ENCODE peak calls at places on chromosomes 16 and 17, in eight cellular contexts. One of them, this sample, is unnamed. For H3K4me1, the result is how much of the 10 kb centered on the place peaks cover.

GRCh38 chr17:78583091-78583490 is 5.9 kb upstream of the DNAH17 start:
- DNase-seq in fibroblast of lung: no peak
- DNase-seq in cardiac muscle cell: no peak
- DNase-seq in kidney: no peak
- DNase-seq in pancreas: no peak
- DNase-seq in heart left ventricle: no peak
- DNase-seq in left ventricle myocardium inferior: no peak
- DNase-seq in mammary epithelial cell: no peak
- DNase-seq in this sample: no peak

GRCh38 chr16:64481497-64481896 is 640.4 kb downstream of the CDH11 start:
- DNase-seq in fibroblast of lung: no peak
- DNase-seq in cardiac muscle cell: no peak
- DNase-seq in kidney: no peak
- DNase-seq in pancreas: no peak
- DNase-seq in heart left ventricle: no peak
- DNase-seq in left ventricle myocardium inferior: no peak
- DNase-seq in mammary epithelial cell: no peak
- DNase-seq in this sample: no peak

GRCh38 chr16:59067207-59067606 is 333.1 kb upstream of the GOT2 start:
- DNase-seq in fibroblast of lung: no peak
- DNase-seq in cardiac muscle cell: no peak
- DNase-seq in kidney: no peak
- DNase-seq in pancreas: no peak
- DNase-seq in heart left ventricle: no peak
- DNase-seq in left ventricle myocardium inferior: no peak
- DNase-seq in mammary epithelial cell: peak
- DNase-seq in this sample: no peak

GRCh38 chr17:59365383-59365981 is 34.0 kb downstream of the YPEL2 start:
- DNase-seq in fibroblast of lung: no peak
- DNase-seq in cardiac muscle cell: peak
- DNase-seq in kidney: no peak
- DNase-seq in pancreas: no peak
- DNase-seq in heart left ventricle: no peak
- DNase-seq in left ventricle myocardium inferior: no peak
- DNase-seq in mammary epithelial cell: no peak
- DNase-seq in this sample: no peak

GRCh38 chr17:4766199-4766598 is 5.5 kb upstream of the TM4SF5 start:
- DNase-seq in fibroblast of lung: no peak
- DNase-seq in cardiac muscle cell: no peak
- DNase-seq in kidney: peak
- DNase-seq in pancreas: no peak
- DNase-seq in heart left ventricle: no peak
- DNase-seq in left ventricle myocardium inferior: no peak
- DNase-seq in mammary epithelial cell: no peak
- DNase-seq in this sample: no peak

GRCh38 chr16:55710466-55710865 is 54.7 kb downstream of the SLC6A2 start:
- DNase-seq in fibroblast of lung: peak
- DNase-seq in cardiac muscle cell: peak
- DNase-seq in kidney: no peak
- DNase-seq in pancreas: no peak
- DNase-seq in heart left ventricle: no peak
- DNase-seq in left ventricle myocardium inferior: no peak
- DNase-seq in mammary epithelial cell: peak
- DNase-seq in this sample: no peak

GRCh38 chr16:85615014-85615851 is 2.1 kb downstream of the GSE1 start:
- DNase-seq in fibroblast of lung: no peak
- DNase-seq in cardiac muscle cell: peak
- DNase-seq in kidney: peak
- DNase-seq in pancreas: peak
- DNase-seq in heart left ventricle: no peak
- DNase-seq in left ventricle myocardium inferior: peak
- DNase-seq in mammary epithelial cell: peak
- DNase-seq in this sample: no peak

GRCh38 chr17:43945074-43945824 is 3.0 kb upstream of the PPY start:
- DNase-seq in fibroblast of lung: peak
- DNase-seq in cardiac muscle cell: no peak
- DNase-seq in kidney: no peak
- DNase-seq in pancreas: no peak
- DNase-seq in heart left ventricle: no peak
- DNase-seq in left ventricle myocardium inferior: no peak
- DNase-seq in mammary epithelial cell: no peak
- DNase-seq in this sample: no peak

GRCh38 chr16:2365895-2366294 is 25.4 kb upstream of the ABCA3 start:
- DNase-seq in fibroblast of lung: peak
- DNase-seq in cardiac muscle cell: no peak
- DNase-seq in kidney: no peak
- DNase-seq in pancreas: no peak
- DNase-seq in heart left ventricle: no peak
- DNase-seq in left ventricle myocardium inferior: no peak
- DNase-seq in mammary epithelial cell: peak
- DNase-seq in this sample: no peak

GRCh38 chr17:79544142-79544914 is 66.5 kb downstream of the RBFOX3 start:
- DNase-seq in fibroblast of lung: no peak
- DNase-seq in cardiac muscle cell: no peak
- DNase-seq in kidney: peak
- DNase-seq in pancreas: no peak
- DNase-seq in heart left ventricle: no peak
- DNase-seq in left ventricle myocardium inferior: no peak
- DNase-seq in mammary epithelial cell: no peak
- DNase-seq in this sample: no peak

GRCh38 chr16:50816901-50817555 is 75.1 kb downstream of the CYLD start:
- DNase-seq in fibroblast of lung: no peak
- DNase-seq in cardiac muscle cell: no peak
- DNase-seq in kidney: no peak
- DNase-seq in pancreas: no peak
- DNase-seq in heart left ventricle: no peak
- DNase-seq in left ventricle myocardium inferior: no peak
- DNase-seq in mammary epithelial cell: no peak
- DNase-seq in this sample: no peak

GRCh38 chr17:15123593-15124590 is 141.2 kb downstream of the PMP22 start:
- DNase-seq in fibroblast of lung: peak
- DNase-seq in cardiac muscle cell: no peak
- DNase-seq in kidney: no peak
- DNase-seq in pancreas: no peak
- DNase-seq in heart left ventricle: no peak
- DNase-seq in left ventricle myocardium inferior: no peak
- DNase-seq in mammary epithelial cell: no peak
- DNase-seq in this sample: no peak

GRCh38 chr17:82692268-82692667 is 6.2 kb downstream of the RAB40B start:
- DNase-seq in fibroblast of lung: no peak
- DNase-seq in cardiac muscle cell: no peak
- DNase-seq in kidney: peak
- DNase-seq in pancreas: no peak
- DNase-seq in heart left ventricle: no peak
- DNase-seq in left ventricle myocardium inferior: no peak
- DNase-seq in mammary epithelial cell: no peak
- DNase-seq in this sample: no peak

GRCh38 chr16:74623214-74623842 is 16.4 kb upstream of the GLG1 start:
- DNase-seq in fibroblast of lung: peak
- DNase-seq in cardiac muscle cell: peak
- DNase-seq in kidney: no peak
- DNase-seq in pancreas: no peak
- DNase-seq in heart left ventricle: no peak
- DNase-seq in left ventricle myocardium inferior: no peak
- DNase-seq in mammary epithelial cell: peak
- DNase-seq in this sample: no peak

GRCh38 chr17:39027037-39027436 is 59.8 kb upstream of the FBXO47 start:
- DNase-seq in fibroblast of lung: peak
- DNase-seq in cardiac muscle cell: peak
- DNase-seq in kidney: peak
- DNase-seq in pancreas: peak
- DNase-seq in heart left ventricle: peak
- DNase-seq in left ventricle myocardium inferior: peak
- DNase-seq in mammary epithelial cell: peak
- DNase-seq in this sample: peak

GRCh38 chr16:89712476-89712805 is 8.3 kb downstream of the VPS9D1 start:
- DNase-seq in fibroblast of lung: peak
- DNase-seq in cardiac muscle cell: no peak
- DNase-seq in kidney: no peak
- DNase-seq in pancreas: no peak
- DNase-seq in heart left ventricle: no peak
- DNase-seq in left ventricle myocardium inferior: no peak
- DNase-seq in mammary epithelial cell: no peak
- DNase-seq in this sample: no peak

GRCh38 chr17:8243827-8244226 is 4.0 kb downstream of the CTC1 start:
- DNase-seq in fibroblast of lung: no peak
- DNase-seq in cardiac muscle cell: no peak
- DNase-seq in kidney: peak
- DNase-seq in pancreas: no peak
- DNase-seq in heart left ventricle: no peak
- DNase-seq in left ventricle myocardium inferior: no peak
- DNase-seq in mammary epithelial cell: no peak
- DNase-seq in this sample: no peak

GRCh38 chr17:4721203-4722135 is 9.8 kb upstream of the MED11 start:
- DNase-seq in fibroblast of lung: peak
- DNase-seq in cardiac muscle cell: no peak
- DNase-seq in kidney: no peak
- DNase-seq in pancreas: peak
- DNase-seq in heart left ventricle: no peak
- DNase-seq in left ventricle myocardium inferior: peak
- DNase-seq in mammary epithelial cell: no peak
- DNase-seq in this sample: no peak

GRCh38 chr17:17511293-17511741 is 15.1 kb upstream of the RASD1 start:
- DNase-seq in fibroblast of lung: no peak
- DNase-seq in cardiac muscle cell: no peak
- DNase-seq in kidney: peak
- DNase-seq in pancreas: no peak
- DNase-seq in heart left ventricle: peak
- DNase-seq in left ventricle myocardium inferior: peak
- DNase-seq in mammary epithelial cell: no peak
- DNase-seq in this sample: no peak

GRCh38 chr17:20071824-20072691 is 62.9 kb downstream of the SPECC1 start:
- DNase-seq in fibroblast of lung: no peak
- DNase-seq in cardiac muscle cell: no peak
- DNase-seq in kidney: no peak
- DNase-seq in pancreas: no peak
- DNase-seq in heart left ventricle: no peak
- DNase-seq in left ventricle myocardium inferior: no peak
- DNase-seq in mammary epithelial cell: no peak
- DNase-seq in this sample: no peak

GRCh38 chr16:12092347-12092882 is 115.9 kb downstream of the SNX29 start:
- DNase-seq in fibroblast of lung: peak
- DNase-seq in cardiac muscle cell: no peak
- DNase-seq in kidney: no peak
- DNase-seq in pancreas: no peak
- DNase-seq in heart left ventricle: no peak
- DNase-seq in left ventricle myocardium inferior: no peak
- DNase-seq in mammary epithelial cell: peak
- DNase-seq in this sample: no peak

GRCh38 chr17:9021985-9022552 is 759 bp downstream of the NTN1 start:
- DNase-seq in fibroblast of lung: peak
- DNase-seq in cardiac muscle cell: peak
- DNase-seq in kidney: peak
- DNase-seq in pancreas: peak
- DNase-seq in heart left ventricle: peak
- DNase-seq in left ventricle myocardium inferior: peak
- DNase-seq in mammary epithelial cell: peak
- DNase-seq in this sample: no peak

GRCh38 chr17:63693411-63694113 is 6.4 kb downstream of the LIMD2 start:
- DNase-seq in fibroblast of lung: no peak
- DNase-seq in cardiac muscle cell: no peak
- DNase-seq in kidney: no peak
- DNase-seq in pancreas: no peak
- DNase-seq in heart left ventricle: no peak
- DNase-seq in left ventricle myocardium inferior: no peak
- DNase-seq in mammary epithelial cell: no peak
- DNase-seq in this sample: no peak

GRCh38 chr17:75854881-75855309 is 240 bp downstream of the WBP2 start:
- DNase-seq in fibroblast of lung: no peak
- DNase-seq in cardiac muscle cell: no peak
- DNase-seq in kidney: no peak
- DNase-seq in pancreas: peak
- DNase-seq in heart left ventricle: no peak
- DNase-seq in left ventricle myocardium inferior: peak
- DNase-seq in mammary epithelial cell: no peak
- DNase-seq in this sample: no peak
- H3K4me1 ChIP-seq in fibroblast of lung: under half
- H3K4me1 ChIP-seq in cardiac muscle cell: under half
- H3K4me1 ChIP-seq in kidney: under half
- H3K4me1 ChIP-seq in pancreas: under half
- H3K4me1 ChIP-seq in heart left ventricle: under half
- H3K4me1 ChIP-seq in left ventricle myocardium inferior: half or more
- H3K4me1 ChIP-seq in mammary epithelial cell: under half
- H3K4me1 ChIP-seq in this sample: under half

GRCh38 chr17:65759532-65759931 is 198.1 kb upstream of the AXIN2 start:
- DNase-seq in fibroblast of lung: peak
- DNase-seq in cardiac muscle cell: no peak
- DNase-seq in kidney: no peak
- DNase-seq in pancreas: no peak
- DNase-seq in heart left ventricle: no peak
- DNase-seq in left ventricle myocardium inferior: no peak
- DNase-seq in mammary epithelial cell: no peak
- DNase-seq in this sample: no peak
- H3K27ac ChIP-seq in fibroblast of lung: no peak
- H3K27ac ChIP-seq in cardiac muscle cell: no peak
- H3K27ac ChIP-seq in kidney: no peak
- H3K27ac ChIP-seq in pancreas: no peak
- H3K27ac ChIP-seq in heart left ventricle: no peak
- H3K27ac ChIP-seq in left ventricle myocardium inferior: no peak
- H3K27ac ChIP-seq in mammary epithelial cell: no peak
- H3K27ac ChIP-seq in this sample: no peak

GRCh38 chr16:5056347-5056746 is 9.4 kb downstream of the C16orf89 start:
- DNase-seq in fibroblast of lung: no peak
- DNase-seq in cardiac muscle cell: peak
- DNase-seq in kidney: no peak
- DNase-seq in pancreas: no peak
- DNase-seq in heart left ventricle: no peak
- DNase-seq in left ventricle myocardium inferior: no peak
- DNase-seq in mammary epithelial cell: no peak
- DNase-seq in this sample: no peak
- TF ChIP-seq CTCF in fibroblast of lung: peak
- TF ChIP-seq CTCF in cardiac muscle cell: peak
- TF ChIP-seq CTCF in kidney: no peak
- TF ChIP-seq CTCF in pancreas: no peak
- TF ChIP-seq CTCF in heart left ventricle: peak
- TF ChIP-seq CTCF in left ventricle myocardium inferior: peak
- TF ChIP-seq CTCF in mammary epithelial cell: peak
- TF ChIP-seq CTCF in this sample: no peak

GRCh38 chr17:40554646-40555295 is 10.5 kb downstream of the CCR7 start:
- DNase-seq in fibroblast of lung: no peak
- DNase-seq in cardiac muscle cell: no peak
- DNase-seq in kidney: no peak
- DNase-seq in pancreas: no peak
- DNase-seq in heart left ventricle: no peak
- DNase-seq in left ventricle myocardium inferior: no peak
- DNase-seq in mammary epithelial cell: no peak
- DNase-seq in this sample: no peak
- H3K4me1 ChIP-seq in fibroblast of lung: half or more
- H3K4me1 ChIP-seq in cardiac muscle cell: under half
- H3K4me1 ChIP-seq in kidney: under half
- H3K4me1 ChIP-seq in pancreas: under half
- H3K4me1 ChIP-seq in heart left ventricle: under half
- H3K4me1 ChIP-seq in left ventricle myocardium inferior: half or more
- H3K4me1 ChIP-seq in mammary epithelial cell: under half
- H3K4me1 ChIP-seq in this sample: under half